ENCODE peak calls at places on chromosomes 13 and 19, in ten cellular contexts. G is HT1080; D is hypothalamus; I is left ventricle myocardium inferior; Q is activated CD4-positive, alpha-beta T cell treated with anti-CD3 and anti-CD28 coated beads, Interleukin-2, amount 50 U/mL, for 24 hours; J is cardiac fibroblast; X is ecto neural progenitor cell; C is T-cell; S is NCI-H510A treated with DMSO at 0.1 percent for 48 hours; F is GM23338. M is an unnamed sample.

GRCh38 chr19:53432088-53432661 is 391 bp downstream of the ZNF761 start:
- DNase-seq in G (peak; percentile 17), D (no peak), I (peak; percentile 16), Q (no peak), J (peak; percentile 3), X (peak; percentile 58), C (no peak), S (no peak), F (peak; percentile 50), M (peak; percentile 14)

GRCh38 chr19:2474232-2475017 is 1.5 kb upstream of the GADD45B start:
- DNase-seq in G (peak; percentile 93), D (peak; percentile 70), I (peak; percentile 86), Q (peak; percentile 87), J (peak; percentile 90), X (peak; percentile 93), C (peak; percentile 75), S (peak; percentile 12), F (peak; percentile 95), M (peak; percentile 81)

GRCh38 chr13:94057618-94058017 is 421.9 kb downstream of the DCT start:
- DNase-seq in G (no peak), D (no peak), I (no peak), Q (no peak), J (no peak), X (no peak), C (no peak), S (no peak), F (no peak), M (no peak)

GRCh38 chr19:50300814-50301606 is 28.2 kb downstream of the KCNC3 start:
- DNase-seq in G (peak; percentile 83), D (no peak), I (no peak), Q (no peak), J (peak; percentile 62), X (no peak), C (no peak), S (no peak), F (no peak), M (peak; percentile 25)

GRCh38 chr13:76812206-76812882 is 73.9 kb downstream of the KCTD12 start:
- DNase-seq in G (no peak), D (no peak), I (peak; percentile 75), Q (no peak), J (peak; percentile 65), X (no peak), C (no peak), S (no peak), F (no peak), M (no peak)

GRCh38 chr19:57559008-57559403 is 657 bp downstream of the ZNF550 start:
- DNase-seq in G (peak; percentile 34), D (no peak), I (peak; percentile 18), Q (peak; percentile 3), J (peak; percentile 23), X (peak; percentile 54), C (no peak), S (peak; percentile 4), F (peak; percentile 55), M (peak; percentile 38)

GRCh38 chr13:110254751-110255553 is 52.0 kb downstream of the COL4A1 start:
- DNase-seq in G (no peak), D (no peak), I (no peak), Q (no peak), J (no peak), X (no peak), C (no peak), S (no peak), F (no peak), M (no peak)

GRCh38 chr13:49828452-49828851 is 36.0 kb upstream of the KPNA3 start:
- DNase-seq in G (no peak), D (no peak), I (no peak), Q (no peak), J (no peak), X (no peak), C (no peak), S (no peak), F (peak; percentile 11), M (no peak)

GRCh38 chr13:21735621-21736401 is 64.9 kb downstream of the FGF9 start:
- DNase-seq in G (no peak), D (no peak), I (peak; percentile 24), Q (no peak), J (no peak), X (no peak), C (no peak), S (peak; percentile 2), F (peak; percentile 12), M (no peak)

GRCh38 chr13:43272866-43273265 is 249.5 kb downstream of the DNAJC15 start:
- DNase-seq in G (no peak), D (no peak), I (no peak), Q (no peak), J (no peak), X (no peak), C (no peak), S (no peak), F (no peak), M (no peak)

GRCh38 chr13:38223093-38223492 is 126.6 kb upstream of the UFM1 start:
- DNase-seq in G (peak; percentile 24), D (no peak), I (no peak), Q (no peak), J (peak; percentile 59), X (peak; percentile 44), C (no peak), S (peak; percentile 0), F (peak; percentile 72), M (peak; percentile 6)

GRCh38 chr13:112657850-112658445 is 31.9 kb upstream of the ATP11A start:
- DNase-seq in G (peak; percentile 27), D (no peak), I (no peak), Q (no peak), J (peak; percentile 73), X (peak; percentile 47), C (no peak), S (no peak), F (no peak), M (peak; percentile 88)

GRCh38 chr19:5706876-5707573 is 12.9 kb downstream of the LONP1 start:
- DNase-seq in G (no peak), D (no peak), I (no peak), Q (no peak), J (no peak), X (no peak), C (no peak), S (no peak), F (no peak), M (no peak)

GRCh38 chr19:27806471-27807070 is 1406.4 kb downstream of the UQCRFS1 start:
- DNase-seq in G (no peak), D (no peak), I (no peak), Q (no peak), J (no peak), X (no peak), C (no peak), S (no peak), F (no peak), M (no peak)

GRCh38 chr19:41936416-41936850 is 8.2 kb upstream of the ERFL start:
- DNase-seq in G (peak; percentile 39), D (no peak), I (no peak), Q (no peak), J (no peak), X (no peak), C (no peak), S (no peak), F (no peak), M (no peak)

GRCh38 chr13:59442946-59443345 is 720.8 kb downstream of the DIAPH3 start:
- DNase-seq in G (no peak), D (no peak), I (no peak), Q (no peak), J (peak; percentile 29), X (no peak), C (no peak), S (no peak), F (no peak), M (no peak)

GRCh38 chr19:46901701-46902401 is 41.1 kb downstream of the ARHGAP35 start:
- DNase-seq in G (no peak), D (no peak), I (no peak), Q (no peak), J (no peak), X (no peak), C (no peak), S (no peak), F (no peak), M (no peak)

GRCh38 chr13:107276936-107277335 is 709.0 kb upstream of the ARGLU1 start:
- DNase-seq in G (no peak), D (no peak), I (no peak), Q (no peak), J (peak; percentile 23), X (no peak), C (no peak), S (no peak), F (no peak), M (peak; percentile 6)

GRCh38 chr13:79593611-79594275 is 112.8 kb downstream of the NDFIP2 start:
- DNase-seq in G (peak; percentile 83), D (no peak), I (no peak), Q (no peak), J (peak; percentile 68), X (no peak), C (no peak), S (no peak), F (no peak), M (peak; percentile 86)

GRCh38 chr19:10461047-10461949 is 41.0 kb downstream of the PDE4A start:
- DNase-seq in G (peak; percentile 36), D (peak; percentile 78), I (peak; percentile 93), Q (peak; percentile 78), J (peak; percentile 96), X (peak; percentile 99), C (peak; percentile 76), S (no peak), F (peak; percentile 97), M (peak; percentile 90)

GRCh38 chr13:30133976-30134375 is 173.4 kb downstream of the KATNAL1 start:
- DNase-seq in G (no peak), D (no peak), I (no peak), Q (no peak), J (no peak), X (no peak), C (no peak), S (no peak), F (no peak), M (no peak)

GRCh38 chr19:6737873-6738725 is 719 bp upstream of the GPR108 start:
- DNase-seq in G (peak; percentile 71), D (peak; percentile 65), I (peak; percentile 93), Q (peak; percentile 56), J (peak; percentile 100), X (peak; percentile 80), C (peak; percentile 65), S (peak; percentile 53), F (peak; percentile 83), M (peak; percentile 79)

GRCh38 chr19:4016486-4016885 is 8.9 kb downstream of the PIAS4 start:
- DNase-seq in G (no peak), D (peak; percentile 78), I (no peak), Q (no peak), J (no peak), X (no peak), C (no peak), S (no peak), F (no peak), M (no peak)

GRCh38 chr19:3849787-3850186 is 19.1 kb downstream of the ZFR2 start:
- DNase-seq in G (no peak), D (no peak), I (no peak), Q (no peak), J (no peak), X (no peak), C (no peak), S (no peak), F (no peak), M (no peak)

GRCh38 chr13:83549671-83550070 is 332.6 kb downstream of the SLITRK1 start:
- DNase-seq in G (no peak), D (no peak), I (no peak), Q (no peak), J (no peak), X (no peak), C (no peak), S (no peak), F (no peak), M (no peak)

GRCh38 chr19:48353682-48354081 is 10.1 kb downstream of the TMEM143 start:
- DNase-seq in G (peak; percentile 66), D (no peak), I (no peak), Q (no peak), J (no peak), X (no peak), C (no peak), S (no peak), F (no peak), M (no peak)

GRCh38 chr13:53052675-53053074 is 24.1 kb downstream of the OLFM4 start:
- DNase-seq in G (no peak), D (no peak), I (no peak), Q (no peak), J (no peak), X (no peak), C (no peak), S (no peak), F (no peak), M (no peak)

GRCh38 chr13:28558567-28558966 is 63.6 kb upstream of the FLT1 start:
- DNase-seq in G (no peak), D (no peak), I (peak; percentile 24), Q (no peak), J (peak; percentile 24), X (no peak), C (no peak), S (no peak), F (no peak), M (no peak)